ENCODE peak calls at places on chromosome 15, in eight cellular contexts. One of them, this sample, is unnamed. For H3K36me3, the result is how much of the 10 kb centered on the place peaks cover.

GRCh38 chr15:87538327-87538834 is 718.2 kb downstream of the NTRK3 start:
- DNase-seq in heart left ventricle: no peak
- DNase-seq in OCI-LY7: no peak
- DNase-seq in neural progenitor cell: no peak
- DNase-seq in right atrium auricular region: no peak
- DNase-seq in neuronal stem cell: no peak
- DNase-seq in naive thymus-derived CD4-positive, alpha-beta T cell: no peak
- DNase-seq in stomach: no peak
- DNase-seq in this sample: no peak

GRCh38 chr15:25346371-25346770 is 92.5 kb downstream of the UBE3A start:
- DNase-seq in right atrium auricular region: no peak
- DNase-seq in naive thymus-derived CD4-positive, alpha-beta T cell: no peak
- DNase-seq in neural progenitor cell: no peak
- DNase-seq in neuronal stem cell: no peak
- DNase-seq in heart left ventricle: no peak
- DNase-seq in OCI-LY7: no peak
- DNase-seq in stomach: no peak
- DNase-seq in this sample: no peak

GRCh38 chr15:41291065-41291631 is 41.2 kb downstream of the OIP5 start:
- DNase-seq in stomach: no peak
- DNase-seq in naive thymus-derived CD4-positive, alpha-beta T cell: no peak
- DNase-seq in right atrium auricular region: no peak
- DNase-seq in neural progenitor cell: no peak
- DNase-seq in heart left ventricle: no peak
- DNase-seq in OCI-LY7: peak
- DNase-seq in neuronal stem cell: no peak
- DNase-seq in this sample: no peak

GRCh38 chr15:57772223-57772957 is 65.9 kb downstream of the POLR2M start:
- DNase-seq in neuronal stem cell: no peak
- DNase-seq in neural progenitor cell: peak
- DNase-seq in naive thymus-derived CD4-positive, alpha-beta T cell: no peak
- DNase-seq in heart left ventricle: no peak
- DNase-seq in OCI-LY7: no peak
- DNase-seq in right atrium auricular region: no peak
- DNase-seq in stomach: no peak
- DNase-seq in this sample: no peak

GRCh38 chr15:70169147-70169546 is 71.4 kb upstream of the TLE3 start:
- DNase-seq in neural progenitor cell: no peak
- DNase-seq in OCI-LY7: no peak
- DNase-seq in right atrium auricular region: no peak
- DNase-seq in stomach: no peak
- DNase-seq in neuronal stem cell: no peak
- DNase-seq in naive thymus-derived CD4-positive, alpha-beta T cell: no peak
- DNase-seq in heart left ventricle: no peak
- DNase-seq in this sample: no peak

GRCh38 chr15:62071711-62072308 is 5.0 kb downstream of the C2CD4A start:
- DNase-seq in right atrium auricular region: no peak
- DNase-seq in naive thymus-derived CD4-positive, alpha-beta T cell: peak
- DNase-seq in heart left ventricle: no peak
- DNase-seq in neural progenitor cell: peak
- DNase-seq in neuronal stem cell: no peak
- DNase-seq in stomach: no peak
- DNase-seq in OCI-LY7: peak
- DNase-seq in this sample: no peak

GRCh38 chr15:62658498-62658897 is 384.0 kb upstream of the TPM1 start:
- DNase-seq in neural progenitor cell: no peak
- DNase-seq in OCI-LY7: no peak
- DNase-seq in heart left ventricle: no peak
- DNase-seq in naive thymus-derived CD4-positive, alpha-beta T cell: no peak
- DNase-seq in right atrium auricular region: no peak
- DNase-seq in stomach: no peak
- DNase-seq in neuronal stem cell: no peak
- DNase-seq in this sample: no peak

GRCh38 chr15:31272558-31273257 is 53.9 kb upstream of the KLF13 start:
- DNase-seq in naive thymus-derived CD4-positive, alpha-beta T cell: no peak
- DNase-seq in stomach: peak
- DNase-seq in neuronal stem cell: no peak
- DNase-seq in OCI-LY7: no peak
- DNase-seq in right atrium auricular region: peak
- DNase-seq in heart left ventricle: no peak
- DNase-seq in neural progenitor cell: no peak
- DNase-seq in this sample: peak

GRCh38 chr15:40770147-40770721 is 454 bp downstream of the C15orf62 start:
- DNase-seq in neural progenitor cell: no peak
- DNase-seq in neuronal stem cell: no peak
- DNase-seq in naive thymus-derived CD4-positive, alpha-beta T cell: no peak
- DNase-seq in right atrium auricular region: no peak
- DNase-seq in OCI-LY7: peak
- DNase-seq in heart left ventricle: no peak
- DNase-seq in stomach: peak
- DNase-seq in this sample: no peak

GRCh38 chr15:74318376-74319137 is 48.9 kb downstream of the CYP11A1 start:
- DNase-seq in right atrium auricular region: peak
- DNase-seq in stomach: no peak
- DNase-seq in OCI-LY7: no peak
- DNase-seq in heart left ventricle: no peak
- DNase-seq in naive thymus-derived CD4-positive, alpha-beta T cell: no peak
- DNase-seq in neural progenitor cell: no peak
- DNase-seq in neuronal stem cell: no peak
- DNase-seq in this sample: peak

GRCh38 chr15:52503788-52504496 is 24.7 kb downstream of the MYO5A start:
- DNase-seq in right atrium auricular region: no peak
- DNase-seq in OCI-LY7: peak
- DNase-seq in stomach: no peak
- DNase-seq in neuronal stem cell: no peak
- DNase-seq in heart left ventricle: no peak
- DNase-seq in neural progenitor cell: no peak
- DNase-seq in naive thymus-derived CD4-positive, alpha-beta T cell: no peak
- DNase-seq in this sample: no peak

GRCh38 chr15:80605591-80606150 is 89.4 kb upstream of the ABHD17C start:
- DNase-seq in neuronal stem cell: no peak
- DNase-seq in right atrium auricular region: peak
- DNase-seq in heart left ventricle: no peak
- DNase-seq in stomach: no peak
- DNase-seq in neural progenitor cell: no peak
- DNase-seq in OCI-LY7: no peak
- DNase-seq in naive thymus-derived CD4-positive, alpha-beta T cell: no peak
- DNase-seq in this sample: no peak

GRCh38 chr15:70672081-70672480 is 91.3 kb downstream of the UACA start:
- DNase-seq in right atrium auricular region: no peak
- DNase-seq in neural progenitor cell: no peak
- DNase-seq in OCI-LY7: no peak
- DNase-seq in neuronal stem cell: no peak
- DNase-seq in heart left ventricle: no peak
- DNase-seq in stomach: no peak
- DNase-seq in naive thymus-derived CD4-positive, alpha-beta T cell: peak
- DNase-seq in this sample: no peak

GRCh38 chr15:72200395-72201237 is 3.0 kb upstream of the GRAMD2A start:
- DNase-seq in neural progenitor cell: no peak
- DNase-seq in heart left ventricle: no peak
- DNase-seq in naive thymus-derived CD4-positive, alpha-beta T cell: no peak
- DNase-seq in neuronal stem cell: no peak
- DNase-seq in stomach: no peak
- DNase-seq in OCI-LY7: no peak
- DNase-seq in right atrium auricular region: no peak
- DNase-seq in this sample: no peak

GRCh38 chr15:62895905-62896316 is 146.6 kb upstream of the TPM1 start:
- DNase-seq in heart left ventricle: no peak
- DNase-seq in OCI-LY7: no peak
- DNase-seq in neuronal stem cell: no peak
- DNase-seq in stomach: no peak
- DNase-seq in right atrium auricular region: no peak
- DNase-seq in neural progenitor cell: no peak
- DNase-seq in naive thymus-derived CD4-positive, alpha-beta T cell: no peak
- DNase-seq in this sample: no peak

GRCh38 chr15:68209735-68210408 is 4.7 kb upstream of the CALML4 start:
- DNase-seq in neural progenitor cell: no peak
- DNase-seq in heart left ventricle: no peak
- DNase-seq in naive thymus-derived CD4-positive, alpha-beta T cell: no peak
- DNase-seq in stomach: no peak
- DNase-seq in neuronal stem cell: no peak
- DNase-seq in OCI-LY7: peak
- DNase-seq in right atrium auricular region: no peak
- DNase-seq in this sample: no peak

GRCh38 chr15:44038801-44039200 is 156.3 kb downstream of the FRMD5 start:
- DNase-seq in neuronal stem cell: peak
- DNase-seq in OCI-LY7: no peak
- DNase-seq in stomach: no peak
- DNase-seq in naive thymus-derived CD4-positive, alpha-beta T cell: no peak
- DNase-seq in right atrium auricular region: no peak
- DNase-seq in neural progenitor cell: peak
- DNase-seq in heart left ventricle: no peak
- DNase-seq in this sample: no peak

GRCh38 chr15:92576597-92577200 is 78.9 kb downstream of the FAM174B start:
- DNase-seq in stomach: no peak
- DNase-seq in right atrium auricular region: peak
- DNase-seq in naive thymus-derived CD4-positive, alpha-beta T cell: no peak
- DNase-seq in OCI-LY7: no peak
- DNase-seq in heart left ventricle: no peak
- DNase-seq in neural progenitor cell: no peak
- DNase-seq in neuronal stem cell: no peak
- DNase-seq in this sample: no peak
- H3K4me3 ChIP-seq in stomach: no peak
- H3K4me3 ChIP-seq in right atrium auricular region: no peak
- H3K4me3 ChIP-seq in naive thymus-derived CD4-positive, alpha-beta T cell: no peak
- H3K4me3 ChIP-seq in OCI-LY7: no peak
- H3K4me3 ChIP-seq in heart left ventricle: no peak
- H3K4me3 ChIP-seq in neural progenitor cell: no peak
- H3K4me3 ChIP-seq in neuronal stem cell: no peak
- H3K4me3 ChIP-seq in this sample: no peak

GRCh38 chr15:73287019-73287418 is 81.7 kb downstream of the HCN4 start:
- DNase-seq in neuronal stem cell: no peak
- DNase-seq in neural progenitor cell: no peak
- DNase-seq in naive thymus-derived CD4-positive, alpha-beta T cell: no peak
- DNase-seq in OCI-LY7: peak
- DNase-seq in right atrium auricular region: no peak
- DNase-seq in heart left ventricle: no peak
- DNase-seq in stomach: no peak
- DNase-seq in this sample: no peak
- H3K36me3 ChIP-seq in neuronal stem cell: half or more
- H3K36me3 ChIP-seq in neural progenitor cell: under half
- H3K36me3 ChIP-seq in naive thymus-derived CD4-positive, alpha-beta T cell: under half
- H3K36me3 ChIP-seq in OCI-LY7: under half
- H3K36me3 ChIP-seq in right atrium auricular region: under half
- H3K36me3 ChIP-seq in heart left ventricle: under half
- H3K36me3 ChIP-seq in stomach: half or more
- H3K36me3 ChIP-seq in this sample: under half

DNA sequence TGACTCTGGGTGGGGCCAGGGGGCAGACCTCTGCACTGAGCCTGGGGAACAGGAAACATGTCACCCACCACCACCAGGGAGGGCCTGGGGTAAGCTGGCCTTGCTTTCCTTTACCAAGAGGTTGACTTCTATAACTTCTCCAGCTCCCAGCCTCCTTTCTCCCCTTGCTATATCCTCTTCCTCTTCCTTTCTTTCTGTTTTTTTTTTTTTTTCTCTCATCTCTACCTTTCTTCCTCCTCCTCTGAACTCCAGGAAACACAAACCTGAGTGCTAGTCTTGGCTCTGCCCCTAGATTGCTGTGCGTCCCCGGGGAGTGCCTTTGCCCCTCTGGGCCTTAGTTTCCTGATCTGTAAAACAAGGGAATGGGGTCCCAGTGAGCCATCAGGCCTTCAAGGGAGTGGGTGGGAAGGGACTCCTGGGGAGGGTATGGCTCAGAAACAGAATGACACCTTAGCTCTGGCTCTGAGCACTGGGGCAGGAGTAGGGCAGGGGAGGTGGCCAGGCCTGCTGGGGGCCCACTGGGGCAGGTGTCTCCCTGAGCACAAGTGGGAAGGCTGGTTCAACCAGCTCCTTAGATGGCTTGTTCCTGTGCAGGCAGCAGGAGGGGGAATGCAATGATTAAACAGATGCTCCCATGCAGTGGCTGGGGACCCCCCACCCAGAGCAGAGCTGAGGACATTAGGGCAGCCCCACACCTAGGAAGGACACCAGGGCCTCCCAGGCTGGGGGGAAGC is 4.3 kb downstream of the SNX33 start:
- DNase-seq in stomach: no peak
- DNase-seq in OCI-LY7: no peak
- DNase-seq in right atrium auricular region: no peak
- DNase-seq in naive thymus-derived CD4-positive, alpha-beta T cell: no peak
- DNase-seq in neuronal stem cell: no peak
- DNase-seq in heart left ventricle: no peak
- DNase-seq in neural progenitor cell: no peak
- DNase-seq in this sample: peak
- H3K27ac ChIP-seq in stomach: peak
- H3K27ac ChIP-seq in OCI-LY7: no peak
- H3K27ac ChIP-seq in right atrium auricular region: peak
- H3K27ac ChIP-seq in naive thymus-derived CD4-positive, alpha-beta T cell: no peak
- H3K27ac ChIP-seq in neuronal stem cell: no peak
- H3K27ac ChIP-seq in heart left ventricle: peak
- H3K27ac ChIP-seq in neural progenitor cell: no peak
- H3K27ac ChIP-seq in this sample: peak

DNA sequence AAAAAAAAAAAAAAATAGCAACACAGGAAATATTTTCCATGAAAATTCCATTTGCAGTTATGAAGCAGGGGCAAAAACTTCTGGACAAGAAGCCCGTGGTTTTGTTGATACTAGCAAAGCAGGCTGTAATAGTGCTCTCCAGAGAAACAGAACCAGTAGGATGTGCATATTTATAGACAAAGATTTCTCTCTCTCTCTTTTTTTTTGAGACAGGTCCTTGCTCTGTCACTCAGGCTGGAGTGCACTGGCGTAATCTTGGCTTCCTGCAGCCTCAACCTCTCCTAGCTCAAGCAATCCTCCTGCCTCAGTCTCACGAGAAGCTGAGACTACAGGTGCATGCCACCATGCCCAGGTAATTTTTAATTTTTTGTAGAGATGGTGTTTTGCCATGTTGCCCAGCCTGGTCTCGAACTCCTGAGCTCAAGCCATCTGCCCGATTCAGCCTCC is 67.1 kb upstream of the CHD2 start:
- DNase-seq in neuronal stem cell: no peak
- DNase-seq in heart left ventricle: no peak
- DNase-seq in stomach: no peak
- DNase-seq in naive thymus-derived CD4-positive, alpha-beta T cell: no peak
- DNase-seq in OCI-LY7: peak
- DNase-seq in neural progenitor cell: no peak
- DNase-seq in right atrium auricular region: no peak
- DNase-seq in this sample: no peak
- H3K4me3 ChIP-seq in neuronal stem cell: no peak
- H3K4me3 ChIP-seq in heart left ventricle: peak
- H3K4me3 ChIP-seq in stomach: no peak
- H3K4me3 ChIP-seq in naive thymus-derived CD4-positive, alpha-beta T cell: peak
- H3K4me3 ChIP-seq in OCI-LY7: peak
- H3K4me3 ChIP-seq in neural progenitor cell: no peak
- H3K4me3 ChIP-seq in right atrium auricular region: no peak
- H3K4me3 ChIP-seq in this sample: peak